ENCODE peak calls at places on chromosomes 13 and 19, in six cellular contexts. U is nephron progenitor cell; A is effector CD8-positive, alpha-beta T cell; H is upper lobe of right lung; V is colonic mucosa; R is posterior vena cava. B is an unnamed sample.

GRCh38 chr19:2038284-2039081 is 12.6 kb downstream of the MKNK2 start:
- DNase-seq in R (no peak), V (no peak), A (no peak), U (no peak), H (peak), B (no peak)

GRCh38 chr19:9865732-9866627 is 30.9 kb downstream of the PIN1 start:
- DNase-seq in H (no peak), V (no peak), A (no peak), U (no peak), R (no peak), B (peak)

GRCh38 chr13:44132710-44133109 is 240.9 kb upstream of the SERP2 start:
- DNase-seq in V (no peak), R (peak), U (no peak), H (peak), A (no peak), B (no peak)

GRCh38 chr13:41613984-41614581 is 156.7 kb downstream of the RGCC start:
- DNase-seq in H (peak), V (no peak), A (no peak), R (peak), U (no peak), B (no peak)

GRCh38 chr19:7292950-7293794 is 1.0 kb downstream of the INSR start:
- DNase-seq in V (peak), U (peak), R (peak), H (peak), A (no peak), B (no peak)

GRCh38 chr13:44306401-44307192 is 67.0 kb upstream of the SERP2 start:
- DNase-seq in U (peak), R (no peak), V (peak), A (no peak), H (peak), B (peak)

GRCh38 chr19:41595258-41595889 is 19.4 kb downstream of the CEACAM21 start:
- DNase-seq in H (no peak), V (peak), A (peak), R (no peak), U (peak), B (peak)

GRCh38 chr19:16363852-16364230 is 39.2 kb downstream of the KLF2 start:
- DNase-seq in U (no peak), R (no peak), V (no peak), H (no peak), A (no peak), B (no peak)

GRCh38 chr13:21476893-21477472 is 17.9 kb upstream of the ZDHHC20 start:
- DNase-seq in U (peak), R (peak), A (peak), H (peak), V (peak), B (peak)

GRCh38 chr19:5335101-5335500 is 5.5 kb downstream of the PTPRS start:
- DNase-seq in V (no peak), A (no peak), R (no peak), H (no peak), U (no peak), B (no peak)

GRCh38 chr13:66635526-66635925 is 594.6 kb downstream of the PCDH9 start:
- DNase-seq in U (no peak), R (no peak), V (no peak), H (no peak), A (no peak), B (no peak)

B was measured in stimulated activated naive CD4-positive, alpha-beta T cell.